ENCODE peak calls at places on chromosomes 11 and 22, in six cellular contexts. L, V, B, J, Z and D are unnamed samples.

GRCh38 chr22:19275919-19276600 is 15.5 kb downstream of the CLTCL1 start:
- DNase-seq in L (no peak), V (no peak), B (no peak), J (no peak), Z (peak), D (no peak)

GRCh38 chr11:46272816-46273427 is 4.5 kb upstream of the CREB3L1 start:
- DNase-seq in L (no peak), V (no peak), B (peak), J (peak), Z (peak), D (no peak)

GRCh38 chr11:57647368-57647767 is 2.3 kb downstream of the YPEL4 start:
- DNase-seq in L (no peak), V (no peak), B (no peak), J (no peak), Z (peak), D (no peak)

GRCh38 chr11:63769044-63769718 is 606 bp upstream of the ZFTA start:
- DNase-seq in L (no peak), V (peak), B (peak), J (peak), Z (peak), D (no peak)

GRCh38 chr11:12581923-12582322 is 92.3 kb upstream of the TEAD1 start:
- DNase-seq in L (no peak), V (no peak), B (peak), J (no peak), Z (peak), D (no peak)

GRCh38 chr11:120599816-120600420 is 88.4 kb downstream of the GRIK4 start:
- DNase-seq in L (no peak), V (no peak), B (no peak), J (no peak), Z (no peak), D (no peak)

GRCh38 chr11:111291764-111292163 is 6.6 kb upstream of the POU2AF3 start:
- DNase-seq in L (no peak), V (no peak), B (no peak), J (no peak), Z (no peak), D (no peak)

GRCh38 chr11:43573873-43574272 is 106.7 kb upstream of the HSD17B12 start:
- DNase-seq in L (no peak), V (no peak), B (no peak), J (no peak), Z (no peak), D (no peak)

GRCh38 chr22:24422078-24422665 is 5.2 kb upstream of the ADORA2A start:
- DNase-seq in L (no peak), V (no peak), B (no peak), J (no peak), Z (no peak), D (no peak)

GRCh38 chr22:37643225-37643847 is 3.9 kb downstream of the SH3BP1 start:
- DNase-seq in L (peak), V (peak), B (peak), J (peak), Z (peak), D (peak)

GRCh38 chr11:69138265-69138664 is 17.5 kb upstream of the SMIM38 start:
- DNase-seq in L (no peak), V (no peak), B (peak), J (no peak), Z (peak), D (no peak)

GRCh38 chr11:98068251-98068650 is 952.5 kb upstream of the CNTN5 start:
- DNase-seq in L (no peak), V (no peak), B (no peak), J (no peak), Z (no peak), D (no peak)

GRCh38 chr11:117087446-117087845 is 10.8 kb downstream of the SIK3 start:
- DNase-seq in L (no peak), V (no peak), B (no peak), J (no peak), Z (no peak), D (no peak)

GRCh38 chr11:75579841-75580240 is 17.8 kb downstream of the SERPINH1 start:
- DNase-seq in L (no peak), V (no peak), B (no peak), J (no peak), Z (no peak), D (no peak)

GRCh38 chr11:77993902-77994301 is 566 bp downstream of the INTS4 start:
- DNase-seq in L (no peak), V (no peak), B (no peak), J (peak), Z (no peak), D (no peak)

GRCh38 chr11:1665313-1665712 is 31.7 kb upstream of the KRTAP5-6 start:
- DNase-seq in L (no peak), V (no peak), B (no peak), J (no peak), Z (no peak), D (no peak)

GRCh38 chr11:130827697-130828377 is 88.4 kb downstream of the SNX19 start:
- DNase-seq in L (peak), V (peak), B (peak), J (peak), Z (peak), D (no peak)

GRCh38 chr22:46069518-46070214 is 80.7 kb upstream of the PPARA start:
- DNase-seq in L (no peak), V (peak), B (peak), J (peak), Z (peak), D (peak)

GRCh38 chr22:19291580-19292261 is at the start of gene CLTCL1:
- DNase-seq in L (peak), V (peak), B (peak), J (peak), Z (peak), D (peak)

GRCh38 chr22:33324228-33324627 is 266.0 kb upstream of the SYN3 start:
- DNase-seq in L (no peak), V (no peak), B (no peak), J (no peak), Z (no peak), D (no peak)

GRCh38 chr11:131684111-131685060 is 314.0 kb downstream of the NTM start:
- DNase-seq in L (no peak), V (no peak), B (no peak), J (no peak), Z (no peak), D (no peak)

GRCh38 chr11:130861902-130862552 is 54.3 kb downstream of the SNX19 start:
- DNase-seq in L (peak), V (peak), B (peak), J (peak), Z (peak), D (peak)

GRCh38 chr11:60169264-60169915 is 13.5 kb downstream of the MS4A6A start:
- DNase-seq in L (no peak), V (peak), B (peak), J (peak), Z (peak), D (no peak)

GRCh38 chr11:8282621-8283509 is 19.2 kb upstream of the LMO1 start:
- DNase-seq in L (no peak), V (peak), B (no peak), J (no peak), Z (no peak), D (no peak)

GRCh38 chr11:126917531-126918204 is 82.9 kb downstream of the KIRREL3 start:
- DNase-seq in L (no peak), V (peak), B (peak), J (no peak), Z (peak), D (no peak)

GRCh38 chr11:126824035-126824607 is 176.4 kb downstream of the KIRREL3 start:
- DNase-seq in L (no peak), V (no peak), B (no peak), J (no peak), Z (no peak), D (no peak)

GRCh38 chr22:47059701-47060161 is 297.3 kb downstream of the TBC1D22A start:
- DNase-seq in L (no peak), V (no peak), B (no peak), J (no peak), Z (no peak), D (no peak)

GRCh38 chr22:27463121-27463520 is 338.4 kb downstream of the MN1 start:
- DNase-seq in L (no peak), V (no peak), B (no peak), J (no peak), Z (no peak), D (no peak)

GRCh38 chr22:35882226-35883027 is 146.2 kb downstream of the RBFOX2 start:
- DNase-seq in L (no peak), V (no peak), B (no peak), J (no peak), Z (no peak), D (no peak)

GRCh38 chr22:46135611-46136538 is 14.5 kb upstream of the PPARA start:
- DNase-seq in L (no peak), V (no peak), B (no peak), J (no peak), Z (no peak), D (no peak)